ENCODE peak calls at places on chromosomes 2 and 18, in four cellular contexts. E is Peyer's patch, Y is HL-60, L is fibroblast of lung. G is an unnamed sample.

GRCh38 chr2:97792416-97792815 is 79.0 kb downstream of the ZAP70 start:
- DNase-seq in Y (no peak), L (no peak), E (no peak), G (no peak)

GRCh38 chr2:176488446-176488845 is 219.2 kb downstream of the MTX2 start:
- DNase-seq in L (no peak), Y (no peak), E (no peak), G (no peak)

GRCh38 chr2:133213651-133214050 is 354.6 kb downstream of the NCKAP5 start:
- DNase-seq in E (no peak), L (no peak), Y (no peak), G (no peak)

GRCh38 chr2:215773728-215774127 is 239.6 kb downstream of the MREG start:
- DNase-seq in E (no peak), L (peak; percentile 98), Y (no peak), G (peak; percentile 32)

GRCh38 chr18:37441821-37442220 is 123.8 kb downstream of the CELF4 start:
- DNase-seq in L (no peak), Y (no peak), E (no peak), G (no peak)

GRCh38 chr2:232457121-232458011 is 1.4 kb downstream of the ALPI start:
- DNase-seq in E (peak; percentile 40), Y (no peak), L (no peak), G (no peak)

GRCh38 chr2:202113571-202114142 is 40.6 kb downstream of the KIAA2012 start:
- DNase-seq in Y (no peak), L (no peak), E (no peak), G (no peak)

GRCh38 chr2:191050640-191050987 is 36.6 kb upstream of the STAT1 start:
- DNase-seq in E (no peak), Y (no peak), L (peak; percentile 47), G (peak; percentile 80)

GRCh38 chr2:113705982-113706523 is 50.4 kb downstream of the SLC35F5 start:
- DNase-seq in L (no peak), Y (no peak), E (no peak), G (no peak)

GRCh38 chr2:95121495-95122196 is at the start of gene MRPS5:
- DNase-seq in Y (peak; percentile 82), E (peak; percentile 92), L (peak; percentile 65), G (peak; percentile 76)

GRCh38 chr18:79211844-79212243 is 142.7 kb downstream of the ATP9B start:
- DNase-seq in Y (no peak), E (no peak), L (no peak), G (peak; percentile 5)

GRCh38 chr2:118310016-118310877 is 222.0 kb downstream of the INSIG2 start:
- DNase-seq in L (peak; percentile 53), Y (no peak), E (no peak), G (no peak)

GRCh38 chr2:160868891-160869290 is 291.3 kb upstream of the TANK start:
- DNase-seq in Y (no peak), E (no peak), L (peak; percentile 54), G (no peak)

GRCh38 chr18:22975508-22975907 is 42.4 kb downstream of the RBBP8 start:
- DNase-seq in L (no peak), E (no peak), Y (no peak), G (no peak)

GRCh38 chr18:47050468-47050867 is 15.0 kb upstream of the ELOA2 start:
- DNase-seq in Y (peak; percentile 33), E (peak; percentile 50), L (peak; percentile 67), G (peak; percentile 60)

GRCh38 chr2:110868971-110869370 is 136.6 kb downstream of the ACOXL start:
- DNase-seq in E (peak; percentile 14), L (no peak), Y (no peak), G (no peak)

GRCh38 chr18:3511980-3512379 is 62.0 kb downstream of the TGIF1 start:
- DNase-seq in L (peak; percentile 72), E (no peak), Y (peak; percentile 15), G (peak; percentile 78)

GRCh38 chr2:15556311-15556930 is 4.7 kb downstream of the NBAS start:
- DNase-seq in E (no peak), Y (no peak), L (no peak), G (no peak)

GRCh38 chr2:232897971-232898408 is 27.9 kb downstream of the SNORC start:
- DNase-seq in Y (no peak), L (no peak), E (no peak), G (no peak)

GRCh38 chr18:56028514-56028913 is 440.5 kb upstream of the TCF4 start:
- DNase-seq in Y (no peak), L (no peak), E (no peak), G (peak; percentile 9)

GRCh38 chr2:53672881-53673522 is 94.6 kb upstream of the CHAC2 start:
- DNase-seq in Y (no peak), L (peak; percentile 43), E (no peak), G (no peak)

GRCh38 chr2:10478298-10478625 is 30.1 kb upstream of the ODC1 start:
- DNase-seq in E (peak; percentile 36), Y (no peak), L (no peak), G (no peak)

GRCh38 chr2:143015681-143016080 is 113.5 kb upstream of the ARHGAP15 start:
- DNase-seq in Y (no peak), L (peak; percentile 39), E (no peak), G (no peak)

GRCh38 chr18:33560686-33561370 is 17.2 kb upstream of the ASXL3 start:
- DNase-seq in E (no peak), Y (no peak), L (peak; percentile 54), G (peak; percentile 57)

GRCh38 chr2:167509585-167509984 is 621.3 kb downstream of the XIRP2 start:
- DNase-seq in Y (no peak), E (no peak), L (peak; percentile 68), G (peak; percentile 60)

GRCh38 chr2:68423966-68424650 is 43.0 kb downstream of the FBXO48 start:
- DNase-seq in L (no peak), Y (peak; percentile 84), E (no peak), G (no peak)

GRCh38 chr2:235077046-235077445 is 125.2 kb downstream of the SH3BP4 start:
- DNase-seq in L (no peak), E (no peak), Y (no peak), G (no peak)

GRCh38 chr2:169184074-169184473 is 114.7 kb downstream of the DHRS9 start:
- DNase-seq in Y (no peak), E (no peak), L (no peak), G (no peak)

GRCh38 chr18:6917082-6917481 is 187.6 kb downstream of the ARHGAP28 start:
- DNase-seq in E (no peak), L (no peak), Y (no peak), G (peak; percentile 11)

GRCh38 chr2:95058989-95059601 is 33.6 kb downstream of the MAL start:
- DNase-seq in L (no peak), Y (no peak), E (peak; percentile 29), G (no peak)

GRCh38 chr18:39702888-39703287 is 2137.3 kb upstream of the CELF4 start:
- DNase-seq in E (no peak), L (no peak), Y (peak; percentile 38), G (no peak)

GRCh38 chr18:78074400-78075020 is 824.9 kb downstream of the GALR1 start:
- DNase-seq in L (no peak), E (no peak), Y (no peak), G (no peak)

GRCh38 chr18:78069784-78070664 is 820.4 kb downstream of the GALR1 start:
- DNase-seq in E (no peak), L (no peak), Y (no peak), G (no peak)

GRCh38 chr18:78071146-78071710 is 821.6 kb downstream of the GALR1 start:
- DNase-seq in Y (no peak), E (no peak), L (no peak), G (no peak)

DNA sequence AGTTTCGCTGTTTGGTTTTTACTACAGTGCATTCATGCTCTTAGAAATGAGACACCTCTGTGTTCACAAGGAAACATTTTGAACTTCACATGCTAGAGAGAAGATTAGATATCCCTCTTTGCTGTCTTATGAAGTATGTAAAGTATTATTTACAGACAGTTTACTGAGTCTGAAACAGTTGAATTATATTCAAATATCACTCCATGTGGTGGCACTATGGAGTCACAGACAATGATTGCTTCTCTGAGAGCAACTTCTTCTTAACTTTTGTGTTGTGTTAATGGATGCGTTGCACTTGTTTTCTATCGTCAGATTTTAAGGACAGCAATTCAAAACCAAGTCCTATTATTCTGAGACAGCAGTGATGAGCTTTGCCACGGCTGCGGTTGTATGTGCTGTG is 823.6 kb downstream of the GALR1 start:
- DNase-seq in Y (no peak), L (no peak), E (no peak), G (no peak)
- TF ChIP-seq CTCF in Y (no peak), L (no peak), E (no peak), G (no peak)

GRCh38 chr2:29016500-29016899 is 35.4 kb downstream of the TOGARAM2 start:
- DNase-seq in E (no peak), L (no peak), Y (no peak), G (no peak)

GRCh38 chr2:29013046-29013780 is 32.1 kb downstream of the TOGARAM2 start:
- DNase-seq in L (peak; percentile 33), E (no peak), Y (peak; percentile 28), G (peak; percentile 22)

GRCh38 chr2:29014331-29014730 is 33.2 kb downstream of the TOGARAM2 start:
- DNase-seq in E (no peak), Y (no peak), L (no peak), G (no peak)

GRCh38 chr2:29015701-29016470 is 34.8 kb downstream of the TOGARAM2 start:
- DNase-seq in Y (no peak), L (no peak), E (no peak), G (no peak)

DNA sequence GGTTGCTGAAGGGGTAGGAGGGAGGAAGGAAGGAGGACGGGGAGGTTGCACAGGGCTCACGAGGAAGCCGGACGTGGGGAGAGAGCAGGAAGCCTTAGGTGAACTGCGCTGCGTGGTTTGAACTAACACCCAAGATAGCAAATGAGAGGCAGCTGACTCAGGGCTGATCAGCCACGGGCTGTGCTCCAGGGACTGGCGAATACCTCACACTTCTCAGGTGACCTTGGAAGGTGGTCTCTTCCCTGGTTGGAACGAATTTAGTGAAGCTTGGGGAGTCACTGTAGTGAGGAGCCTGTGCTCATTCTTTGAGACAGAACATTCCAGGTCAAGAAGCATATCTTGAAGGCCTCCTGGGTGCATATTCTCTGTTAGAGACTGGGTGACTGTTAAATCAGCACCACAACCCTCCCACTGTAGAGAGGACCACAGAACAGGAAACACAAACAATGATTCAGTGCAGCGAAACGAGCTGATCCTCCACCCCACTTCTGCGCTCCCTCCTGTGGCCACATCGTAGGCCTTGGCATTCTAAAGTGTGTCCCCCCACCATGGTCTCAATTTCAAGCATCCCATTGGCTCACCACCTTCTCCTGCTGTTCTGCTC is 33.8 kb downstream of the TOGARAM2 start:
- DNase-seq in L (peak; percentile 31), Y (peak; percentile 43), E (peak; percentile 88), G (peak; percentile 33)
- TF ChIP-seq CTCF in L (peak; percentile 35), Y (no peak), E (peak; percentile 10), G (no peak)

GRCh38 chr18:24446953-24447537 is 13.4 kb upstream of the HRH4 start:
- DNase-seq in L (peak; percentile 18), Y (no peak), E (no peak), G (no peak)
- TF ChIP-seq CTCF in L (peak; percentile 36), Y (peak; percentile 16), E (peak; percentile 43), G (no peak)

DNA sequence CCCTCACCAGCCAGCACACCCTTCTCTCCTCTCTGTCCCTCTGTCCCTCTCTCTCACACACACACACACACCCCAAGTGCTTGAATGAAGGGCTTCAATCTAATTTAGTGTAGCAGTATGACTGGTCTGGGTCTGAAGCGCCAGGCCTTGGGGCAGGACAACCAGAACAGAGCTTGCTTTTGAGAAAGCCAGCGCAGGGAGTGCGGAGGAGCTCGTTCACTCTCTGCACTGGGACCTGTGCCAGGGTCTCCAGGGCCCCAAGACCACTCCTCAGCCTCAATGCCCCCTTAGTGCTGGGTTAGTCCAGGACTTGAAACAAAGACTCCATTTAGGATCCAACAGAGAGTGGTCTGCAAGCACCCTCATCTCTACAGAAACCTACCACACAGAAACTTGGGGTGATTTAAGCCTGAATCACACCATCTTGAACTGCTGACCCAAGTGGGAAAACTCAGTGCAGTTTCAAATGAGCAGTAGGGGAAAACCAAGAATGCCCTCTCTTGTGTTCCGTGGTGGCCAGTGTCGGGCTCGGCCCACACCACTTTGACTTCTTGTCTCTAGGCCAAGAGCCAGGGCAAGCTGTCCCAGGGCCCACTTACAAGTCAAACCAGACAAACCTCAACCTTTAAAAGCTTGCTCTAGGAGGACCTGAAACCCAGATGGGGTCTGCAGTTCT is 66.6 kb upstream of the WIPF1 start:
- DNase-seq in L (no peak), E (no peak), Y (no peak), G (no peak)
- TF ChIP-seq CTCF in L (no peak), E (no peak), Y (no peak), G (no peak)

G was measured in MCF 10A.